ENCODE peak calls at places on chromosomes 6 and 20, in four cellular contexts. U, C, K and O are unnamed samples.

GRCh38 chr6:26312096-26312463 is 52.9 kb upstream of the BTN3A2 start:
- DNase-seq in C (no peak), U (peak; percentile 7), K (no peak), O (no peak)

GRCh38 chr20:24406761-24407550 is 62.5 kb upstream of the SYNDIG1 start:
- DNase-seq in C (no peak), U (no peak), K (no peak), O (no peak)

GRCh38 chr20:34415079-34415478 is 52.0 kb downstream of the ITCH start:
- DNase-seq in U (no peak), C (no peak), K (peak; percentile 39), O (no peak)

GRCh38 chr6:169452117-169452868 is 198.6 kb upstream of the THBS2 start:
- DNase-seq in C (no peak), U (peak; percentile 82), K (no peak), O (no peak)

GRCh38 chr20:32333988-32334885 is 23.9 kb upstream of the ASXL1 start:
- DNase-seq in U (peak; percentile 73), C (no peak), K (no peak), O (no peak)

GRCh38 chr6:44245912-44246662 is 814 bp upstream of the HSP90AB1 start:
- DNase-seq in U (peak; percentile 94), K (no peak), C (peak; percentile 93), O (peak; percentile 98)

GRCh38 chr20:25085756-25086495 is 4.0 kb upstream of the VSX1 start:
- DNase-seq in K (no peak), U (no peak), C (no peak), O (no peak)

GRCh38 chr20:44174996-44175766 is 11.8 kb downstream of the JPH2 start:
- DNase-seq in C (no peak), K (no peak), U (no peak), O (no peak)

GRCh38 chr6:150273457-150274309 is 95.1 kb upstream of the IYD start:
- DNase-seq in U (no peak), K (no peak), C (no peak), O (no peak)

GRCh38 chr20:24831232-24831631 is 117.8 kb upstream of the CST7 start:
- DNase-seq in U (no peak), K (no peak), C (no peak), O (no peak)

GRCh38 chr20:33816191-33816590 is 5.0 kb downstream of the CHMP4B start:
- DNase-seq in K (no peak), C (no peak), U (no peak), O (no peak)

GRCh38 chr6:87742106-87742505 is 40.1 kb upstream of the AKIRIN2 start:
- DNase-seq in K (no peak), U (no peak), C (no peak), O (no peak)

GRCh38 chr6:111796310-111796918 is 76.8 kb downstream of the FYN start:
- DNase-seq in K (no peak), U (no peak), C (no peak), O (no peak)

GRCh38 chr6:16208989-16209388 is 29.4 kb upstream of the GMPR start:
- DNase-seq in K (no peak), U (no peak), C (no peak), O (no peak)

GRCh38 chr6:89834884-89835792 is 5.5 kb downstream of the CASP8AP2 start:
- DNase-seq in C (no peak), U (no peak), K (peak; percentile 87), O (no peak)

GRCh38 chr20:14477125-14477524 is 139.7 kb upstream of the FLRT3 start:
- DNase-seq in U (no peak), K (no peak), C (no peak), O (no peak)

GRCh38 chr6:5764401-5764955 is 242.2 kb downstream of the NRN1 start:
- DNase-seq in K (peak; percentile 8), U (no peak), C (no peak), O (no peak)

GRCh38 chr6:71079707-71080106 is 122.8 kb upstream of the B3GAT2 start:
- DNase-seq in K (no peak), U (no peak), C (no peak), O (no peak)

GRCh38 chr20:37267684-37268313 is 6.2 kb upstream of the GHRH start:
- DNase-seq in U (no peak), C (no peak), K (no peak), O (peak; percentile 60)

GRCh38 chr20:62395311-62396242 is 8.7 kb downstream of the RPS21 start:
- DNase-seq in C (no peak), U (no peak), K (no peak), O (no peak)
- TF ChIP-seq CTCF in C (peak; percentile 72), U (peak; percentile 53), K (no peak), O (no peak)

GRCh38 chr6:143742070-143742954 is 64.5 kb downstream of the PHACTR2 start:
- DNase-seq in U (no peak), C (no peak), K (no peak), O (no peak)

GRCh38 chr6:143745160-143746133 is 67.7 kb downstream of the PHACTR2 start:
- DNase-seq in C (peak; percentile 100), U (no peak), K (no peak), O (peak; percentile 38)

GRCh38 chr6:143744593-143745151 is 66.9 kb downstream of the PHACTR2 start:
- DNase-seq in U (no peak), C (peak; percentile 85), K (no peak), O (no peak)

GRCh38 chr6:143742955-143743255 is 65.1 kb downstream of the PHACTR2 start:
- DNase-seq in U (no peak), C (no peak), K (no peak), O (no peak)

DNA sequence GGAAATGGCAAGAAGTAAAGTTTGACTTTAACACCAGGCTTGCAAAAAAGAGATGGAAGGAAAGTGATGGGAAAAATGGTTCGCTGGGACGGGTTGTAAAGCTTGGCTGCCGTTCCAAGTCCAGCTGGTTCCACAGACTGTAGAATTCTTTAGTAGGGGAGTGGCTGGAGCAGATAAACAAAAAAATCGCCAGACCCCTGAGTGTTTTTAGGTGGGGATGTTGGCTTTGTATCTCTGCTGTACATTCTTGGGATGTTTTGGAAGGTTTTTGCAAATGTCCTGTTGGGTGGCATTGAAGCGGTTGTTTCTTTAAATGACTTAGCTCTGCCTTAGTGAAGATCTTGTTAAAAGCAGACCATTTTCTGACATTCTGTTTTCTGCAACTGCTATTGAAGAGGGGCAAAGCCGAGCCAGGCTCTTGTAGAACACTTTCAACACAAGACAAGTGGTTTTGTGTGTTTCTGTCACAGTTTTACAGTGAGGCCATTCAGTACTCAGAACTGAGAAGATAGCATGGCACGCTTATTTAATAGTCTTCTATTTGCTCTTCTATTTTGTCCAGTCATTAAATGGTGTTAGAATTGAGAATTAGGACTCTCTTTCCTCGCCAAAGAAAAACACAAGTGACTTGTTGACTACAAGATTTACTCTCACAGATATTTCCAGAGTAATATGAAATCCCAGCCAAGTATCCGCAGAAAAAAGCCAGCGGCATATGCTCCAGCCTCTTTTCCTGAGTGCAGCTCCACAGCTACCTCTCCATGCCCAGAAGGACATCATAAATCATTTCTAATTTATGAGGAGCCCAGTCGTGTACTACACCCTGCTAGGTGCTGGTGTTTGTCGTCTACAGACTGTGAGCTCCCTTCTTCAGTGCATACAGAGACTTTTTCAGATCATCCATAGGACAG is 65.7 kb downstream of the PHACTR2 start:
- DNase-seq in C (peak; percentile 82), U (no peak), K (no peak), O (no peak)
- TF ChIP-seq NR2C2 in C (no peak), U (no peak), K (no peak), O (no peak)

GRCh38 chr20:57609842-57610167 is 10.4 kb downstream of the ZBP1 start:
- DNase-seq in K (no peak), U (no peak), C (no peak), O (no peak)
- TF ChIP-seq CTCF in K (no peak), U (peak; percentile 40), C (no peak), O (no peak)

GRCh38 chr6:1175877-1176276 is 136.0 kb upstream of the FOXQ1 start:
- DNase-seq in K (no peak), U (no peak), C (no peak), O (no peak)

GRCh38 chr6:1179571-1180459 is 132.1 kb upstream of the FOXQ1 start:
- DNase-seq in U (no peak), C (no peak), K (no peak), O (no peak)

GRCh38 chr6:1181939-1182338 is 130.0 kb upstream of the FOXQ1 start:
- DNase-seq in C (no peak), K (no peak), U (no peak), O (no peak)

GRCh38 chr6:1178590-1178989 is 133.3 kb upstream of the FOXQ1 start:
- DNase-seq in C (peak; percentile 76), U (no peak), K (no peak), O (no peak)

DNA sequence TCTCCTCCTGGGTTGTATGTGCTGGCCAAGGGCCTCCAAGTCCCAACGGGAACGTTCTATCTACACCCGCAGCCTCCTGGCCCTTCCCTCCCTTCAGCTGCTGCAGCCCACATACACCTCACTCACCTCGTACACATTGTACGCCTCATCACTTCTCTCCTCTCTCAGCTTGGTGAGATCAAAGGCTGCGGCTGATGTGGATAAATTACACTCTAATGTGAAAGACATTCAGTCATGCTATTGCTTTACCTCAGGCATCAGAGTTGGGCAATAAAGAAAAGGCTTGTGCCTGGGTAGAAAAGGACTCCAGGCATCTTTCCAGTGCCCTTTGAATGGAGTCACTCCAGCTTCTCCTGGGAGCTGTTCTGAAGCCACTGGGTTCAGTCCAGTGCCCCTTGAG is 135.3 kb upstream of the FOXQ1 start:
- DNase-seq in U (no peak), K (no peak), C (no peak), O (no peak)
- TF ChIP-seq NR2C2 in U (no peak), K (no peak), C (no peak), O (no peak)

GRCh38 chr6:41693866-41694265 is 41.5 kb downstream of the TFEB start:
- DNase-seq in K (no peak), U (no peak), C (no peak), O (no peak)

GRCh38 chr6:41695825-41696224 is 39.6 kb downstream of the TFEB start:
- DNase-seq in U (no peak), K (no peak), C (no peak), O (no peak)

GRCh38 chr6:41696788-41697187 is 38.6 kb downstream of the TFEB start:
- DNase-seq in U (no peak), C (no peak), K (no peak), O (no peak)

GRCh38 chr6:41693281-41693838 is 42.0 kb downstream of the TFEB start:
- DNase-seq in U (no peak), K (no peak), C (no peak), O (no peak)

GRCh38 chr6:41694815-41695536 is 40.4 kb downstream of the TFEB start:
- DNase-seq in K (no peak), U (no peak), C (no peak), O (no peak)
- TF ChIP-seq CTCF in K (no peak), U (no peak), C (no peak), O (no peak)

DNA sequence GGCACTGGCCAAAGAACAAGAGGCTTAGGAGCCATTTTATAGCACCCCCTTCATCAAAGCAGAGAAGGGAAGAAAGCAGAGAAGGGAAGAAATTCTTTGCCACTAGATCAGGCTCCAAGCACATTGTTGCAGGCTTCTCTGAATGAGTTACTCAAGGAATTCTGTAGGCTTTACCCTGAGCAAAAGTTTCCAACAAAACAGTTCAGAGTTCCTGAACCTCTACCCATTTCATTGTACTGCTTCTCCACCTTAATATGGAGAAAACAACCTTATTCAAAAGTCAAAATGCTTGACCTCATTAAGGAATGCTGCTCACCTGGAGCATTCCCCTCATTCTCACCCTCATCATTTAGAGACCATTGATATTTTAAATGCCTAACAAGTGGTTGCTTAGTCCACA is 115.5 kb upstream of the LOC128125822 start:
- DNase-seq in K (no peak), C (no peak), U (no peak), O (no peak)
- TF ChIP-seq NR2C2 in K (no peak), C (no peak), U (no peak), O (no peak)